ENCODE peak calls at places on chromosomes 12 and 14, in four cellular contexts. One of them, this sample, is unnamed.

GRCh38 chr12:68932123-68932700 is 759 bp downstream of the CPM start:
- DNase-seq in HT1080: no peak
- DNase-seq in fibroblast of pulmonary artery: no peak
- DNase-seq in occipital lobe: no peak
- DNase-seq in this sample: no peak

GRCh38 chr12:117316336-117316735 is 45.1 kb downstream of the NOS1 start:
- DNase-seq in HT1080: no peak
- DNase-seq in fibroblast of pulmonary artery: no peak
- DNase-seq in occipital lobe: no peak
- DNase-seq in this sample: no peak

GRCh38 chr12:130965668-130966067 is 12.0 kb downstream of the ADGRD1 start:
- DNase-seq in HT1080: no peak
- DNase-seq in fibroblast of pulmonary artery: peak
- DNase-seq in occipital lobe: no peak
- DNase-seq in this sample: peak

GRCh38 chr12:57238854-57239554 is 9.5 kb downstream of the SHMT2 start:
- DNase-seq in HT1080: peak
- DNase-seq in fibroblast of pulmonary artery: peak
- DNase-seq in occipital lobe: peak
- DNase-seq in this sample: peak

GRCh38 chr12:77847665-77848431 is 17.2 kb downstream of the NAV3 start:
- DNase-seq in HT1080: peak
- DNase-seq in fibroblast of pulmonary artery: peak
- DNase-seq in occipital lobe: no peak
- DNase-seq in this sample: peak

GRCh38 chr12:53990311-53991076 is 5.5 kb downstream of the HOXC10 start:
- DNase-seq in HT1080: no peak
- DNase-seq in fibroblast of pulmonary artery: no peak
- DNase-seq in occipital lobe: no peak
- DNase-seq in this sample: no peak

GRCh38 chr12:100346660-100347059 is 10.2 kb upstream of the SLC17A8 start:
- DNase-seq in HT1080: peak
- DNase-seq in fibroblast of pulmonary artery: peak
- DNase-seq in occipital lobe: no peak
- DNase-seq in this sample: no peak

GRCh38 chr12:34306133-34306830 is 284.0 kb downstream of the ALG10 start:
- DNase-seq in HT1080: no peak
- DNase-seq in fibroblast of pulmonary artery: no peak
- DNase-seq in occipital lobe: no peak
- DNase-seq in this sample: no peak

GRCh38 chr14:64682173-64682710 is 22.0 kb upstream of the PLEKHG3 start:
- DNase-seq in HT1080: no peak
- DNase-seq in fibroblast of pulmonary artery: peak
- DNase-seq in occipital lobe: peak
- DNase-seq in this sample: peak

GRCh38 chr12:7959278-7960063 is 23.5 kb upstream of the SLC2A3 start:
- DNase-seq in HT1080: no peak
- DNase-seq in fibroblast of pulmonary artery: peak
- DNase-seq in occipital lobe: peak
- DNase-seq in this sample: peak

GRCh38 chr12:94636462-94637085 is 13.8 kb downstream of the TMCC3 start:
- DNase-seq in HT1080: no peak
- DNase-seq in fibroblast of pulmonary artery: peak
- DNase-seq in occipital lobe: no peak
- DNase-seq in this sample: peak

GRCh38 chr12:15212877-15213276 is 8.3 kb downstream of the RERG start:
- DNase-seq in HT1080: no peak
- DNase-seq in fibroblast of pulmonary artery: no peak
- DNase-seq in occipital lobe: no peak
- DNase-seq in this sample: no peak

GRCh38 chr12:109440851-109441490 is 36.1 kb downstream of the KCTD10 start:
- DNase-seq in HT1080: no peak
- DNase-seq in fibroblast of pulmonary artery: peak
- DNase-seq in occipital lobe: no peak
- DNase-seq in this sample: no peak